ENCODE peak calls at places on chromosomes 16 and 17, in four cellular contexts. One of them, this sample, is unnamed. For H3K4me1, the result is how much of the 10 kb centered on the place peaks cover.

GRCh38 chr17:72126575-72127486 is 6.0 kb downstream of the SOX9 start:
- DNase-seq in fibroblast of lung: peak
- DNase-seq in naive thymus-derived CD4-positive, alpha-beta T cell: no peak
- DNase-seq in adipocyte: peak
- DNase-seq in this sample: no peak

GRCh38 chr16:4330277-4330882 is 14.5 kb downstream of the GLIS2 start:
- DNase-seq in fibroblast of lung: peak
- DNase-seq in naive thymus-derived CD4-positive, alpha-beta T cell: peak
- DNase-seq in adipocyte: peak
- DNase-seq in this sample: peak

GRCh38 chr17:43380307-43380706 is 18.5 kb upstream of the ARL4D start:
- DNase-seq in fibroblast of lung: no peak
- DNase-seq in naive thymus-derived CD4-positive, alpha-beta T cell: no peak
- DNase-seq in adipocyte: no peak
- DNase-seq in this sample: no peak

GRCh38 chr16:11602321-11602720 is 15.6 kb upstream of the LITAF start:
- DNase-seq in fibroblast of lung: no peak
- DNase-seq in naive thymus-derived CD4-positive, alpha-beta T cell: no peak
- DNase-seq in adipocyte: no peak
- DNase-seq in this sample: no peak

GRCh38 chr16:82263456-82264159 is 93.6 kb upstream of the MPHOSPH6 start:
- DNase-seq in fibroblast of lung: peak
- DNase-seq in naive thymus-derived CD4-positive, alpha-beta T cell: peak
- DNase-seq in adipocyte: peak
- DNase-seq in this sample: peak

GRCh38 chr17:47918003-47918402 is 22.0 kb downstream of the SP2 start:
- DNase-seq in fibroblast of lung: no peak
- DNase-seq in naive thymus-derived CD4-positive, alpha-beta T cell: no peak
- DNase-seq in adipocyte: no peak
- DNase-seq in this sample: no peak

GRCh38 chr17:47840742-47841487 is at the start of gene SCRN2:
- DNase-seq in fibroblast of lung: peak
- DNase-seq in naive thymus-derived CD4-positive, alpha-beta T cell: peak
- DNase-seq in adipocyte: peak
- DNase-seq in this sample: peak

GRCh38 chr16:1458336-1458976 is 14.1 kb upstream of the CCDC154 start:
- DNase-seq in fibroblast of lung: no peak
- DNase-seq in naive thymus-derived CD4-positive, alpha-beta T cell: no peak
- DNase-seq in adipocyte: no peak
- DNase-seq in this sample: no peak

GRCh38 chr17:28748852-28749515 is 5.2 kb downstream of the TRAF4 start:
- DNase-seq in fibroblast of lung: no peak
- DNase-seq in naive thymus-derived CD4-positive, alpha-beta T cell: no peak
- DNase-seq in adipocyte: no peak
- DNase-seq in this sample: no peak

GRCh38 chr16:77711775-77712174 is 10.5 kb upstream of the NUDT7 start:
- DNase-seq in fibroblast of lung: peak
- DNase-seq in naive thymus-derived CD4-positive, alpha-beta T cell: no peak
- DNase-seq in adipocyte: no peak
- DNase-seq in this sample: no peak

GRCh38 chr17:14200354-14200753 is 36.3 kb downstream of the CDRT15 start:
- DNase-seq in fibroblast of lung: no peak
- DNase-seq in naive thymus-derived CD4-positive, alpha-beta T cell: no peak
- DNase-seq in adipocyte: no peak
- DNase-seq in this sample: no peak

GRCh38 chr17:29617481-29618271 is 5.0 kb downstream of the CORO6 start:
- DNase-seq in fibroblast of lung: peak
- DNase-seq in naive thymus-derived CD4-positive, alpha-beta T cell: peak
- DNase-seq in adipocyte: no peak
- DNase-seq in this sample: peak

GRCh38 chr16:2331199-2331931 is 9.2 kb downstream of the ABCA3 start:
- DNase-seq in fibroblast of lung: no peak
- DNase-seq in naive thymus-derived CD4-positive, alpha-beta T cell: no peak
- DNase-seq in adipocyte: no peak
- DNase-seq in this sample: no peak

GRCh38 chr17:3848229-3848628 is 2.2 kb upstream of the NCBP3 start:
- DNase-seq in fibroblast of lung: no peak
- DNase-seq in naive thymus-derived CD4-positive, alpha-beta T cell: no peak
- DNase-seq in adipocyte: no peak
- DNase-seq in this sample: no peak

GRCh38 chr16:55328611-55329569 is 4.9 kb downstream of the IRX6 start:
- DNase-seq in fibroblast of lung: no peak
- DNase-seq in naive thymus-derived CD4-positive, alpha-beta T cell: no peak
- DNase-seq in adipocyte: no peak
- DNase-seq in this sample: no peak

GRCh38 chr17:40779181-40779909 is 3.0 kb downstream of the KRT27 start:
- DNase-seq in fibroblast of lung: peak
- DNase-seq in naive thymus-derived CD4-positive, alpha-beta T cell: peak
- DNase-seq in adipocyte: no peak
- DNase-seq in this sample: no peak

GRCh38 chr16:74626741-74627416 is 20.0 kb upstream of the GLG1 start:
- DNase-seq in fibroblast of lung: peak
- DNase-seq in naive thymus-derived CD4-positive, alpha-beta T cell: no peak
- DNase-seq in adipocyte: peak
- DNase-seq in this sample: no peak

GRCh38 chr17:75047398-75048098 is 523 bp downstream of the KCTD2 start:
- DNase-seq in fibroblast of lung: peak
- DNase-seq in naive thymus-derived CD4-positive, alpha-beta T cell: peak
- DNase-seq in adipocyte: peak
- DNase-seq in this sample: peak

GRCh38 chr16:73019456-73020362 is 28.2 kb downstream of the ZFHX3 start:
- DNase-seq in fibroblast of lung: peak
- DNase-seq in naive thymus-derived CD4-positive, alpha-beta T cell: no peak
- DNase-seq in adipocyte: peak
- DNase-seq in this sample: no peak

GRCh38 chr17:36901506-36901905 is 35.8 kb upstream of the LHX1 start:
- DNase-seq in fibroblast of lung: peak
- DNase-seq in naive thymus-derived CD4-positive, alpha-beta T cell: no peak
- DNase-seq in adipocyte: peak
- DNase-seq in this sample: no peak

GRCh38 chr17:48592097-48592496 is 1.5 kb downstream of the HOXB5 start:
- DNase-seq in fibroblast of lung: peak
- DNase-seq in naive thymus-derived CD4-positive, alpha-beta T cell: no peak
- DNase-seq in adipocyte: no peak
- DNase-seq in this sample: no peak

GRCh38 chr17:43952351-43952723 is 1.4 kb downstream of the PYY start:
- DNase-seq in fibroblast of lung: peak
- DNase-seq in naive thymus-derived CD4-positive, alpha-beta T cell: no peak
- DNase-seq in adipocyte: no peak
- DNase-seq in this sample: no peak

GRCh38 chr17:40956401-40957254 is 10.1 kb downstream of the KRT39 start:
- DNase-seq in fibroblast of lung: peak
- DNase-seq in naive thymus-derived CD4-positive, alpha-beta T cell: no peak
- DNase-seq in adipocyte: peak
- DNase-seq in this sample: no peak

GRCh38 chr17:41917957-41918391 is 777 bp downstream of the ACLY start:
- DNase-seq in fibroblast of lung: peak
- DNase-seq in naive thymus-derived CD4-positive, alpha-beta T cell: peak
- DNase-seq in adipocyte: peak
- DNase-seq in this sample: peak

GRCh38 chr16:84543931-84544776 is 39.7 kb upstream of the MEAK7 start:
- DNase-seq in fibroblast of lung: peak
- DNase-seq in naive thymus-derived CD4-positive, alpha-beta T cell: peak
- DNase-seq in adipocyte: no peak
- DNase-seq in this sample: no peak

GRCh38 chr17:14793237-14793636 is 471.9 kb downstream of the PMP22 start:
- DNase-seq in fibroblast of lung: peak
- DNase-seq in naive thymus-derived CD4-positive, alpha-beta T cell: no peak
- DNase-seq in adipocyte: peak
- DNase-seq in this sample: no peak

GRCh38 chr16:1108299-1109252 is 12.5 kb upstream of the C1QTNF8 start:
- DNase-seq in fibroblast of lung: peak
- DNase-seq in naive thymus-derived CD4-positive, alpha-beta T cell: no peak
- DNase-seq in adipocyte: no peak
- DNase-seq in this sample: no peak

GRCh38 chr17:65050438-65050837 is 6.1 kb downstream of the GNA13 start:
- DNase-seq in fibroblast of lung: no peak
- DNase-seq in naive thymus-derived CD4-positive, alpha-beta T cell: no peak
- DNase-seq in adipocyte: no peak
- DNase-seq in this sample: no peak

GRCh38 chr17:65053354-65053881 is 3.1 kb downstream of the GNA13 start:
- DNase-seq in fibroblast of lung: no peak
- DNase-seq in naive thymus-derived CD4-positive, alpha-beta T cell: no peak
- DNase-seq in adipocyte: no peak
- DNase-seq in this sample: no peak

GRCh38 chr17:65052585-65052984 is 4.0 kb downstream of the GNA13 start:
- DNase-seq in fibroblast of lung: no peak
- DNase-seq in naive thymus-derived CD4-positive, alpha-beta T cell: no peak
- DNase-seq in adipocyte: no peak
- DNase-seq in this sample: no peak

GRCh38 chr17:65054602-65055001 is 1.9 kb downstream of the GNA13 start:
- DNase-seq in fibroblast of lung: no peak
- DNase-seq in naive thymus-derived CD4-positive, alpha-beta T cell: no peak
- DNase-seq in adipocyte: peak
- DNase-seq in this sample: no peak

GRCh38 chr17:65051922-65052321 is 4.6 kb downstream of the GNA13 start:
- DNase-seq in fibroblast of lung: no peak
- DNase-seq in naive thymus-derived CD4-positive, alpha-beta T cell: no peak
- DNase-seq in adipocyte: no peak
- DNase-seq in this sample: no peak
- H3K4me1 ChIP-seq in fibroblast of lung: under half
- H3K4me1 ChIP-seq in naive thymus-derived CD4-positive, alpha-beta T cell: under half
- H3K4me1 ChIP-seq in adipocyte: under half
- H3K4me1 ChIP-seq in this sample: half or more

GRCh38 chr16:28538733-28539596 is at the start of gene NUPR1:
- DNase-seq in fibroblast of lung: peak
- DNase-seq in naive thymus-derived CD4-positive, alpha-beta T cell: no peak
- DNase-seq in adipocyte: peak
- DNase-seq in this sample: no peak

GRCh38 chr16:28544998-28545397 is 6.2 kb upstream of the NUPR1 start:
- DNase-seq in fibroblast of lung: no peak
- DNase-seq in naive thymus-derived CD4-positive, alpha-beta T cell: no peak
- DNase-seq in adipocyte: no peak
- DNase-seq in this sample: no peak

GRCh38 chr16:28546626-28547025 is 7.1 kb upstream of the SGF29 start:
- DNase-seq in fibroblast of lung: no peak
- DNase-seq in naive thymus-derived CD4-positive, alpha-beta T cell: no peak
- DNase-seq in adipocyte: no peak
- DNase-seq in this sample: no peak

GRCh38 chr16:28537964-28538732 is 626 bp downstream of the NUPR1 start:
- DNase-seq in fibroblast of lung: no peak
- DNase-seq in naive thymus-derived CD4-positive, alpha-beta T cell: no peak
- DNase-seq in adipocyte: no peak
- DNase-seq in this sample: no peak

DNA sequence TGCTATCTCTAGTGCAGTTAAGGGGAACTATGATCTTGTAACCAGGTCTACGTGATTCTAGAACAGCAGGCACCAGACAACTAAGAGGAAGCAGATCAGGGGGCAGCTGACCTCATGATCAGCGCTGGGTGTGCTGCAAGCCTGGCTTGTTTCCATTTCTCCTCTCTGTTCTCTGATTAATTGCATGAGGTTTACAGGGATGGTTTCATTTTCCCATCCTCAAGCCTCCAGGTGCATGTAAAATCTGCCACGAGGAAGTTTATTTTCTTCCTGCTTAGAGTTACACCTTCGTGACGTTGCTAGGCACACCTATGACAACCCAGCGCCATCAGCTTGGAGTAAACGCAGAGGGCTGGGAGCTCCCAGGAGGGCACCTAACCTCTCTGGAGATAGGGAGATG is 4.3 kb upstream of the NUPR1 start:
- DNase-seq in fibroblast of lung: no peak
- DNase-seq in naive thymus-derived CD4-positive, alpha-beta T cell: no peak
- DNase-seq in adipocyte: no peak
- DNase-seq in this sample: no peak
- H3K4me3 ChIP-seq in fibroblast of lung: no peak
- H3K4me3 ChIP-seq in naive thymus-derived CD4-positive, alpha-beta T cell: no peak
- H3K4me3 ChIP-seq in adipocyte: no peak
- H3K4me3 ChIP-seq in this sample: no peak

GRCh38 chr17:32285286-32285685 is 19.7 kb downstream of the RHBDL3 start:
- DNase-seq in fibroblast of lung: no peak
- DNase-seq in naive thymus-derived CD4-positive, alpha-beta T cell: no peak
- DNase-seq in adipocyte: no peak
- DNase-seq in this sample: no peak
- H3K4me1 ChIP-seq in fibroblast of lung: under half
- H3K4me1 ChIP-seq in naive thymus-derived CD4-positive, alpha-beta T cell: under half
- H3K4me1 ChIP-seq in adipocyte: under half
- H3K4me1 ChIP-seq in this sample: under half

DNA sequence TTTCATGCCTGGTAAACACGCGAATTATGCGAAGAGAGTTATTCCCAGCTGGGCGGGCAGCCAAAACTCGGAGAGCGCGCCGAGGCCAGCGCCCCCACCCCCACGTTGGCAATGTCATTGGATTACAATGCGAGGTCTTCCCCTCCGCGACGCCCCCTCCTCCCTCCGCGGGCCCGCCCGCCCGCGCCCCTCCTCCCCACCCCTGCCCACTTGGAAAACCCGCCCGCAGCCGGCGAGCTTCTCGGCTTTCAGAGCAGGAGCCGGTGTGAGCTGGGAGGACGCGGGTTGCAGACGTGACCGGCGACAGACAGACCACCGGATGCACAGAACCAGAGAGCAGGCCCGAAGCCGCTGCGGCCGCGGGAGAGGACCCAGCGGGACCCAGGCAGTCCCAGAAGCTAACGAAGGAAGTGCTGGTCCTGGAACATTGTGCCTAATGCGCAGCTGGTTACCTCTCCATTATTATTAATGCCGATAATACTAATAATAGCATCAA is 4.0 kb downstream of the NOG start:
- DNase-seq in fibroblast of lung: peak
- DNase-seq in naive thymus-derived CD4-positive, alpha-beta T cell: peak
- DNase-seq in adipocyte: peak
- DNase-seq in this sample: no peak
- H3K4me3 ChIP-seq in fibroblast of lung: peak
- H3K4me3 ChIP-seq in naive thymus-derived CD4-positive, alpha-beta T cell: peak
- H3K4me3 ChIP-seq in adipocyte: peak
- H3K4me3 ChIP-seq in this sample: no peak

DNA sequence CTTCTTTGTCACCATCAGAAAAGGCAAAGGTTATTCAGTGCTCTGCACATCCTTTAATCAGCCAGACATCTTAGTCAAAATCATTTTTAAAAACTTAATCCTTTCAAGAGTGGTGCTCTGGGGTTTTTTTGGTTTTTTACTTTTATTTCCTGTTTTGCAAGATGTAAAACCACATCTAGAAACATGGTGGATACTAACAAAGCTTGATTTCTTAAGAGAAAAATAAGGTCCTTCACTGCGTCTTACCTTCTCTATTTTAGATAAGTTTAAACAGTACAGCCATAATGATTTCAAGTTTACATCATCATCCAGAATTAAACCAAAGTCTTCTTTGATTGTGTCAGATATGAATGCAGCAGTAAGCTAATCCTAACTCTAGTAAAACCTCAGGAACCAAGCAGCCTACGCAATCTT is 6.3 kb downstream of the ANKRD11 start:
- DNase-seq in fibroblast of lung: no peak
- DNase-seq in naive thymus-derived CD4-positive, alpha-beta T cell: peak
- DNase-seq in adipocyte: peak
- DNase-seq in this sample: peak
- H3K4me1 ChIP-seq in fibroblast of lung: under half
- H3K4me1 ChIP-seq in naive thymus-derived CD4-positive, alpha-beta T cell: half or more
- H3K4me1 ChIP-seq in adipocyte: half or more
- H3K4me1 ChIP-seq in this sample: half or more